ENCODE peak calls at places on chromosome 16, in six cellular contexts. H, B, P, V, K and E are unnamed samples.
A peak's percentile ranks its signal among the peaks of the same experiment; 100 is the strongest.

GRCh38 chr16:3946604-3947180 is 66.2 kb upstream of the CREBBP start:
- DNase-seq in H (no peak), V (no peak), P (no peak), K (no peak), B (no peak), E (no peak)

GRCh38 chr16:1338119-1338730 is 4.8 kb downstream of the BAIAP3 start:
- DNase-seq in P (no peak), H (peak; percentile 67), V (no peak), K (peak; percentile 69), B (peak; percentile 82), E (peak; percentile 46)

GRCh38 chr16:14181371-14182050 is 110.4 kb downstream of the MRTFB start:
- DNase-seq in H (no peak), V (peak; percentile 49), B (no peak), P (peak; percentile 89), K (no peak), E (no peak)

GRCh38 chr16:81834868-81835267 is 55.8 kb downstream of the PLCG2 start:
- DNase-seq in H (no peak), B (no peak), V (no peak), K (no peak), P (no peak), E (no peak)

GRCh38 chr16:74651841-74652240 is 14.8 kb downstream of the RFWD3 start:
- DNase-seq in P (no peak), V (no peak), B (no peak), K (no peak), H (no peak), E (no peak)

GRCh38 chr16:19837331-19837943 is 47.2 kb downstream of the GPRC5B start:
- DNase-seq in P (no peak), B (peak; percentile 80), K (no peak), V (no peak), H (no peak), E (no peak)

GRCh38 chr16:4477966-4478365 is 1.8 kb downstream of the HMOX2 start:
- DNase-seq in B (peak; percentile 47), K (no peak), P (peak; percentile 49), H (no peak), V (no peak), E (no peak)

GRCh38 chr16:69132424-69133252 is at the start of the genes CHTF8 and UTP4:
- DNase-seq in P (peak; percentile 79), H (peak; percentile 85), B (peak; percentile 94), K (peak; percentile 91), V (no peak), E (peak; percentile 79)

GRCh38 chr16:80462902-80463301 is 77.9 kb upstream of the DYNLRB2 start:
- DNase-seq in K (no peak), V (no peak), P (no peak), H (no peak), B (no peak), E (no peak)

GRCh38 chr16:4323071-4323844 is 7.4 kb downstream of the GLIS2 start:
- DNase-seq in H (no peak), P (no peak), B (no peak), V (no peak), K (no peak), E (no peak)

GRCh38 chr16:14013571-14014283 is 57.4 kb upstream of the MRTFB start:
- DNase-seq in H (no peak), K (no peak), P (peak; percentile 99), B (no peak), V (peak; percentile 97), E (no peak)

GRCh38 chr16:23537390-23537789 is 19.8 kb downstream of the EARS2 start:
- DNase-seq in P (no peak), K (no peak), H (no peak), V (no peak), B (no peak), E (no peak)

GRCh38 chr16:1088295-1089170 is 7.5 kb downstream of the C1QTNF8 start:
- DNase-seq in B (no peak), P (no peak), V (no peak), K (no peak), H (no peak), E (no peak)

GRCh38 chr16:51630051-51630450 is 479.0 kb upstream of the SALL1 start:
- DNase-seq in P (no peak), V (no peak), B (no peak), H (peak; percentile 39), K (no peak), E (no peak)

GRCh38 chr16:53944026-53944425 is 240.1 kb downstream of the FTO start:
- DNase-seq in B (no peak), K (no peak), V (no peak), H (no peak), P (no peak), E (no peak)

GRCh38 chr16:5354645-5355044 is 257.1 kb upstream of the EEF2KMT start:
- DNase-seq in P (no peak), K (no peak), H (no peak), V (no peak), B (no peak), E (no peak)

GRCh38 chr16:8901318-8901861 is 19.2 kb downstream of the LITAFD start:
- DNase-seq in B (no peak), H (no peak), P (no peak), V (no peak), K (no peak), E (no peak)
- TF ChIP-seq CTCF in B (no peak), H (no peak), P (no peak), V (no peak), K (no peak), E (no peak)

DNA sequence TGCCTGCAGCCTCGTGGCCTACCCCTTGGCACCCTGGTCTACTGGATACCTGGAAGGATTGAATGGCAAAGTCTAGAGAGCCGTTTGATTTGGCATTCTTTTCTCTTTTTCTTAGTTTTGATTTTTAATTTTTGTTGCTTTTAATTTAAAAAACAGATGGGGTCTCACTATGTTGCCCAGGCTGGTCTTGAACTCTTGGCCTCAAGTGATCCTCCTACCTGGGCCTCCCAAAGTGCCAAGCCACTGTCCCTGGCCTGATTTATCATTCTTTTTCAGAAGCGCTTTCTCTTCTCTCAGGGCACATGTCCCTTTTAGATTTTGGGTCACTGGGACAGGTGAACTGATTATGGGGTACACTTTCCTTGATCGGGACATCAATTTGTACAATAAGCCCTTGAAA is 10.8 kb downstream of the ZC3H18 start:
- DNase-seq in V (no peak), H (no peak), K (no peak), P (no peak), B (no peak), E (no peak)
- TF ChIP-seq CTCF in V (no peak), H (no peak), K (no peak), P (no peak), B (no peak), E (no peak)

GRCh38 chr16:35186045-35186759 is 1726.8 kb downstream of the TP53TG3F start:
- DNase-seq in H (no peak), V (no peak), B (no peak), K (no peak), P (no peak), E (no peak)

GRCh38 chr16:35187665-35188225 is 1728.3 kb downstream of the TP53TG3F start:
- DNase-seq in P (no peak), H (no peak), K (no peak), V (no peak), B (no peak), E (no peak)

GRCh38 chr16:35184356-35184870 is 1725.0 kb downstream of the TP53TG3F start:
- DNase-seq in V (no peak), K (no peak), B (no peak), H (no peak), P (no peak), E (no peak)

GRCh38 chr16:35185366-35186044 is 1726.1 kb downstream of the TP53TG3F start:
- DNase-seq in B (no peak), H (no peak), K (no peak), P (no peak), V (no peak), E (no peak)

DNA sequence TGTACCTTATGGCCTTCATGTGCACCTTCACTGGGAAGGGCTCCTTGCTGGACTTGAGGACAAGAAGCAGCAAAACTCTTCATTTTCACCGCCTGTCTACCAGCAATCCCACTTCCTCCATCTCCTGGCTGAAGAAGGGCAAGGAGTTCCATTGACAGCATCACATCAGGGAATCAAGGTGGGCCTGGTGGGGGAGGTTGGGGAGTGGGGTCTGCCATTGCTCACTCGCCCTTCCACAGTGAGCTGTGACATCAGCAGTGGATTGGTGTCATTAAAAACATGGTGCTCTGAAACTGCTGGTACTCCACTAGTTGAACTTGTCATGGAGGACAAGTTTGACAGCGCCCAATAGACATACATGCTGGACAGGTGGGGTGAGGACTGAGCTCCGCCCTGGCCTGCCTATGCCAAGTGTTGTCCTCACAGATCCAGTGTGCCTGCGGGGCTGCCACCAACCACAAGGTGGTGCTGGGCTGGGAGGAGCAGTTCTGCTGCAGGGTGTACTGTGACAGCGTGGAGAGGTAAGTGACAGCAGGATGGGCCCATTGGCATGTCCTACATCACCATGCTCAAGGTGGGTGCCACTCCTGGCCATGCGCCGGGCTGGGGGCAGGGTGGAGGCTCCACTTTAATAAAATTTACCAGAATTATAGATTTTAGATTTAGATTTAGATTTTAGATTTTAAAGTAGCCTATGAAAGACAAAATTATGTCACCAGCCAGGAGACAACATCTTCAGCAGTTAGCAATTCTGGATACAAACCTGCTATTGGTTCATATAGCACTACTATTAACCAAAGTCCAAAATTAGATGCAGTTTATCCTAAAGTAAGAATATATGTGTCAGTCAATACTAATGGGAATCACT is 1729.1 kb downstream of the TP53TG3F start:
- DNase-seq in H (no peak), B (no peak), K (no peak), V (no peak), P (no peak), E (no peak)
- TF ChIP-seq CTCF in H (no peak), B (no peak), K (no peak), V (no peak), P (no peak), E (no peak)

DNA sequence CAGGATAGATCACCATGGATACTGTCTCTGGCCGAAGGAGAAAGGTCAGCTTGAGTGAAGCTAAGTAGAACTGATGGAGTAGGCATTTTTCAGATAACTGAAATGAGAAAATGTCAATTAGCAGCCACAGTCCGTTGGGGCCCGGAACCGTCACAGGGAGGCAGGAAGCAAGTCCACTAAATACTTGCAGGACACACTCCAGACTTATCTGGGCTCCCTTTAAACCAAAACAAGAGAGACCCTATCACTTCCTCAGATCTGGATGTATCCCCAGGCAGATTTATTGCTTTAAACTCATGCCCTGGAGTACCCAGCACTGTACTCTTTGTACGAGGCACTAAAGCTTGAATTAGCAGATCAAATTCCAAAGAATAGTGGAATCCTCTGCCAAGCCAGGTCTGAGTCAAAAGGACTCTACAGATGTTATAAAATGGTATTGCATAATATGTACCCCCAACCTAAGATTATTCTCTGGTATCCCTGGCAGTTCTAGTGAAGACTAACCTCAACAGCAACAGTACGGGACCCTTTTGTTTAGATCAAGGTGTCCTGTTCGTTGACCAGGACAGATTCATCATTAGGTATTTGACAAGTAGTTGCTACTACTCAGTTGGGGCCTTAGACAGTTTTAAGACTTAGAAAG is 8.1 kb downstream of the ZP2 start:
- DNase-seq in K (no peak), P (no peak), B (no peak), H (no peak), V (no peak), E (no peak)
- TF ChIP-seq CTCF in K (no peak), P (no peak), B (no peak), H (no peak), V (no peak), E (no peak)

GRCh38 chr16:25213709-25214416 is 2.9 kb upstream of the AQP8 start:
- DNase-seq in B (no peak), K (no peak), H (no peak), V (no peak), P (no peak), E (no peak)

GRCh38 chr16:25212636-25213035 is 4.1 kb upstream of the AQP8 start:
- DNase-seq in B (no peak), V (no peak), P (no peak), H (no peak), K (no peak), E (no peak)

GRCh38 chr16:25210758-25211157 is 6.0 kb upstream of the AQP8 start:
- DNase-seq in K (no peak), P (peak; percentile 36), H (no peak), B (no peak), V (no peak), E (no peak)
- TF ChIP-seq CTCF in K (no peak), P (no peak), H (no peak), B (no peak), V (no peak), E (no peak)